ENCODE peak calls at places on chromosomes 12 and 14, in eight cellular contexts. Q is AG10803, G is cardiac fibroblast, I is astrocyte, W is mucosa of descending colon, J is MM.1S, F is cardiac muscle cell, T is suprapubic skin. R is an unnamed sample.

GRCh38 chr12:121538699-121539061 is 42.1 kb downstream of the KDM2B start:
- DNase-seq in Q (no peak), G (no peak), I (peak; percentile 7), W (peak; percentile 26), J (peak; percentile 49), F (no peak), T (no peak), R (peak; percentile 33)

GRCh38 chr14:104137297-104138097 is 890 bp upstream of the KIF26A start:
- DNase-seq in Q (peak; percentile 15), G (peak; percentile 50), I (no peak), W (peak; percentile 76), J (peak; percentile 19), F (peak; percentile 87), T (peak; percentile 67), R (peak; percentile 36)

GRCh38 chr14:96105921-96106441 is 66.8 kb downstream of the C14orf132 start:
- DNase-seq in Q (peak; percentile 18), G (no peak), I (peak; percentile 66), W (peak; percentile 56), J (no peak), F (no peak), T (peak; percentile 90), R (peak; percentile 40)

GRCh38 chr12:94831081-94831747 is 172.3 kb downstream of the NDUFA12 start:
- DNase-seq in Q (no peak), G (no peak), I (no peak), W (peak; percentile 37), J (peak; percentile 81), F (no peak), T (no peak), R (no peak)

GRCh38 chr12:87597114-87597513 is 432.1 kb downstream of the C12orf50 start:
- DNase-seq in Q (no peak), G (no peak), I (no peak), W (no peak), J (no peak), F (no peak), T (no peak), R (no peak)

GRCh38 chr12:8089718-8090117 is 7.6 kb downstream of the NECAP1 start:
- DNase-seq in Q (no peak), G (no peak), I (no peak), W (no peak), J (no peak), F (no peak), T (no peak), R (no peak)

GRCh38 chr12:532908-533565 is 73.3 kb downstream of the B4GALNT3 start:
- DNase-seq in Q (peak; percentile 97), G (peak; percentile 75), I (peak; percentile 58), W (no peak), J (no peak), F (no peak), T (no peak), R (peak; percentile 100)

GRCh38 chr14:99043258-99043615 is 228.8 kb downstream of the BCL11B start:
- DNase-seq in Q (no peak), G (no peak), I (no peak), W (no peak), J (no peak), F (no peak), T (no peak), R (no peak)

GRCh38 chr12:5335059-5335458 is 96.8 kb upstream of the NTF3 start:
- DNase-seq in Q (peak; percentile 21), G (no peak), I (no peak), W (no peak), J (no peak), F (no peak), T (no peak), R (peak; percentile 56)

GRCh38 chr12:131458931-131459575 is 251.8 kb upstream of the SFSWAP start:
- DNase-seq in Q (no peak), G (no peak), I (no peak), W (no peak), J (no peak), F (no peak), T (no peak), R (no peak)

GRCh38 chr12:95859947-95860850 is 1.4 kb downstream of the SNRPF start:
- DNase-seq in Q (no peak), G (peak; percentile 8), I (no peak), W (no peak), J (no peak), F (no peak), T (no peak), R (peak; percentile 11)
- H3K4me3 ChIP-seq in Q (peak overlapping the region; percentile 81), G (peak overlapping the region; percentile 74), I (peak overlapping the region; percentile 81), W (no peak overlapping the region), J (peak overlapping the region; percentile 81), F (peak overlapping the region; percentile 68), T (peak overlapping the region; percentile 88), R (peak overlapping the region; percentile 81)

GRCh38 chr14:55272922-55273321 is 1.7 kb downstream of the FBXO34 start:
- DNase-seq in Q (no peak), G (no peak), I (no peak), W (no peak), J (no peak), F (no peak), T (no peak), R (peak; percentile 7)
- H3K4me3 ChIP-seq in Q (peak overlapping the region; percentile 98), G (no peak overlapping the region), I (peak overlapping the region; percentile 99), W (no peak overlapping the region), J (no peak overlapping the region), F (peak overlapping the region; percentile 87), T (peak overlapping the region; percentile 97), R (peak overlapping the region; percentile 94)

DNA sequence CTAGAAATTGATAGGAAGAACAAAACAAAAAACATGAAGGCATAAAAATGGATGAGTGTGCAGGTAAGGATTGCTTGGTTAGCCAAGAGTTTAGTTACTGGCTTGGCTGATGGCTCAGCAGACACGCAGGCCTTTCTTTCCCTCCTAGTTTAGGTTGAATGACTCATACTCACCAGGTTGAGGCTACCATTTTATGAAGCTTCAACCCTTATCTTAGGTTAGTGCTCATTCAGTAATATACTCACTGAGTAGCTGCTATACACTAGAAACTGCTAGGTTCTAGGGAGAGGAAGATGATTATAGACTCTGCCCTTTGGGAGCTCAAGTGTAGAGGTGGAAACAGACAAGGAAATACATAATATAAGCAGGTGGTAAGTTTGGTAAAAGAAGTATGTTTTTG is 6.0 kb downstream of the P3H3 start:
- DNase-seq in Q (no peak), G (no peak), I (no peak), W (no peak), J (no peak), F (no peak), T (no peak), R (no peak)
- H3K4me3 ChIP-seq in Q (no peak overlapping the region), G (no peak overlapping the region), I (no peak overlapping the region), W (no peak overlapping the region), J (no peak overlapping the region), F (no peak overlapping the region), T (no peak overlapping the region), R (no peak overlapping the region)

DNA sequence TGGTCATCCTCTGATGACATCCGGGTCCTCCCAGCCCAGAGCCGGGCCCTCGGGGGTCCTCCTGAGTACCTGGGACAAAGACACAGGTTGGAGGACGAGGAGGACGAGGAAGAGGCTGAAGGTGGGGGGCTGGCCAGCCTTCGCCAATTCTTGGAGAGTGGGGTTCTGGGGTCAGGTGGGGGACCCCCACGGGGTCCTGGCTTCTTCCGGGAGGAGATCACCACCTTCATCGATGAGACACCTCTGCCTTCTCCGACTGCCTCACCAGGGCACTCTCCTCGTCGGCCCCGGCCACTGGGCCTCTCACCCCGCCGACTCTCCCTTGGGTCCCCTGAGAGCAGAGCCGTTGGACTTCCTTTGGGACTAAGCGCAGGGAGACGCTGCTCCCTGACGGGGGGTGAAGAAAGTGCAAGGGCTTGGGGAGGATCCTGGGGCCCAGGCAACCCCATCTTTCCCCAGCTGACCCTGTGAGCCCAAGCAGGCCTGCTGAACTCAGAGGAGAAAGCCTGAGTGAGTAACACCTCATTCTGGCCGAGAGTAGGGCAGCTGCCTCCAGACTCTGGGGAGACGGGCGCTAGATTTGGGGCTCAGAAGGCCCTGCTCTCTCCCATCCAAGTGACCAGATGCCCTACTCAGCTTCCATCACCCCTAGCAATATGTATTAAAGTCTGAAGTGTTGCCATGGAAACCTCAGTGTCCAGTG is 1.3 kb upstream of the P3H3 start:
- DNase-seq in Q (no peak), G (no peak), I (no peak), W (no peak), J (no peak), F (no peak), T (peak; percentile 65), R (no peak)
- H3K4me3 ChIP-seq in Q (no peak overlapping the region), G (no peak overlapping the region), I (no peak overlapping the region), W (no peak overlapping the region), J (no peak overlapping the region), F (no peak overlapping the region), T (no peak overlapping the region), R (no peak overlapping the region)

DNA sequence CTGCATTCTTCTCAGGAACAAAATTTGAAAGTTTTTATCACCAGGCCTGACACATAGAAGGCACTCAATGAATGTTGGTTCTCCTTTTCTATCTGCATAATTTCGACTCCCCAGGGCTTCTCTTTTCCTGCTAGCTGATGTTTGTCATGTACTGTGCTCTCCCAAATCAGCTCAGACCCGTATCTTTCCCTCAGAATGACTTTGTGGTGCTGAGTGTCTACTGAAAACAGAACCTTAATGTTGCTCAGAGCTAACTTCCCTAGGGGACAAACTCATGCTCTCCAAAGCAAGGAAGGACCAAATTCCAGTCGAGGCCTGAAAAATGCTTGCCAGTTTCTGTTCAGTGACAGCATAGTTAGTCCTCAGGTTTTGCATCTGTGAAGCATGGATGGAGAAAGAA is 1.9 kb downstream of the ARHGDIB start:
- DNase-seq in Q (no peak), G (peak; percentile 55), I (no peak), W (no peak), J (no peak), F (no peak), T (no peak), R (no peak)
- H3K4me3 ChIP-seq in Q (no peak overlapping the region), G (no peak overlapping the region), I (no peak overlapping the region), W (no peak overlapping the region), J (peak overlapping the region; percentile 75), F (no peak overlapping the region), T (peak overlapping the region; percentile 53), R (no peak overlapping the region)